ENCODE peak calls at places on chromosome 19, in four cellular contexts. I is fibroblast of the conjunctiva, Y is RWPE1, F is H4. V is an unnamed sample.

GRCh38 chr19:5261151-5261890 is 79.3 kb downstream of the PTPRS start:
- DNase-seq in I (no peak), Y (peak; percentile 55), F (no peak), V (no peak)

GRCh38 chr19:54312436-54313362 is at the start of gene LILRA5:
- DNase-seq in I (no peak), Y (no peak), F (no peak), V (no peak)

GRCh38 chr19:55652311-55653078 is 2.3 kb upstream of the U2AF2 start:
- DNase-seq in I (no peak), Y (no peak), F (no peak), V (no peak)

GRCh38 chr19:50312967-50313811 is 16.0 kb downstream of the KCNC3 start:
- DNase-seq in I (no peak), Y (no peak), F (no peak), V (no peak)

GRCh38 chr19:1646931-1647663 is 5.3 kb downstream of the TCF3 start:
- DNase-seq in I (no peak), Y (no peak), F (no peak), V (no peak)

GRCh38 chr19:11286312-11286974 is 9.5 kb upstream of the TSPAN16 start:
- DNase-seq in I (no peak), Y (no peak), F (no peak), V (no peak)

GRCh38 chr19:51136333-51136732 is 5.8 kb upstream of the SIGLEC7 start:
- DNase-seq in I (no peak), Y (no peak), F (no peak), V (no peak)

GRCh38 chr19:3108775-3109174 is 14.6 kb downstream of the GNA11 start:
- DNase-seq in I (peak; percentile 13), Y (no peak), F (peak; percentile 48), V (no peak)

GRCh38 chr19:29843180-29844051 is 31.6 kb downstream of the CCNE1 start:
- DNase-seq in I (no peak), Y (no peak), F (no peak), V (no peak)

GRCh38 chr19:46133101-46133627 is 8.7 kb upstream of the IGFL3 start:
- DNase-seq in I (peak; percentile 87), Y (peak; percentile 47), F (peak; percentile 100), V (peak; percentile 8)

GRCh38 chr19:48487944-48488343 is 18.8 kb downstream of the CYTH2 start:
- DNase-seq in I (peak; percentile 38), Y (peak; percentile 93), F (peak; percentile 96), V (peak; percentile 95)

GRCh38 chr19:14472202-14472961 is 2.8 kb downstream of the PTGER1 start:
- DNase-seq in I (no peak), Y (peak; percentile 70), F (no peak), V (no peak)

GRCh38 chr19:30222428-30222873 is 149.7 kb upstream of the ZNF536 start:
- DNase-seq in I (no peak), Y (no peak), F (no peak), V (no peak)

GRCh38 chr19:12346896-12347295 is 13.5 kb upstream of the ZNF563 start:
- DNase-seq in I (no peak), Y (no peak), F (no peak), V (no peak)

V was measured in HS-27A.